ENCODE peak calls at places on chromosomes 16 and 17, in seven cellular contexts. U, P, F, E, L, B and Z are unnamed samples.

GRCh38 chr16:81671738-81672597 is 107.1 kb upstream of the PLCG2 start:
- DNase-seq in U (no peak), P (no peak), F (no peak), E (no peak), L (no peak), B (no peak), Z (no peak)

GRCh38 chr16:67150058-67150832 is 553 bp downstream of the B3GNT9 start:
- DNase-seq in U (no peak), P (peak; percentile 61), F (peak; percentile 58), E (no peak), L (peak; percentile 75), B (no peak), Z (peak; percentile 39)

GRCh38 chr17:79290726-79291125 is 216.1 kb downstream of the ENGASE start:
- DNase-seq in U (no peak), P (no peak), F (no peak), E (no peak), L (no peak), B (no peak), Z (no peak)

GRCh38 chr16:23398987-23399805 is 53.8 kb downstream of the COG7 start:
- DNase-seq in U (no peak), P (no peak), F (no peak), E (no peak), L (peak; percentile 63), B (no peak), Z (no peak)

GRCh38 chr17:1177099-1177996 is 2.4 kb downstream of the ABR start:
- DNase-seq in U (peak; percentile 57), P (no peak), F (peak; percentile 33), E (no peak), L (peak; percentile 61), B (no peak), Z (no peak)

GRCh38 chr16:88872650-88873331 is 6.3 kb upstream of the PABPN1L start:
- DNase-seq in U (no peak), P (no peak), F (no peak), E (no peak), L (no peak), B (no peak), Z (no peak)

GRCh38 chr17:52536466-52536865 is 378.0 kb upstream of the CA10 start:
- DNase-seq in U (no peak), P (no peak), F (no peak), E (no peak), L (peak; percentile 25), B (no peak), Z (no peak)

GRCh38 chr17:82105882-82106696 is 8.1 kb upstream of the FASN start:
- DNase-seq in U (peak; percentile 88), P (peak; percentile 77), F (peak; percentile 72), E (peak; percentile 51), L (no peak), B (peak; percentile 37), Z (peak; percentile 60)